ENCODE peak calls at places on chromosome 14, in five cellular contexts. B is right lobe of liver, J is A549, Z is esophagus squamous epithelium, A is pancreas. V is an unnamed sample.

GRCh38 chr14:90302529-90303303 is 29.0 kb downstream of the NRDE2 start:
- DNase-seq in B (no peak), J (no peak), Z (no peak), A (no peak), V (no peak)

GRCh38 chr14:21498540-21499526 is 12.3 kb downstream of the METTL3 start:
- DNase-seq in B (no peak), J (peak), Z (no peak), A (no peak), V (peak)

GRCh38 chr14:91367173-91368171 is 50.1 kb downstream of the CCDC88C start:
- DNase-seq in B (no peak), J (peak), Z (no peak), A (no peak), V (peak)

GRCh38 chr14:106346084-106346483 is 819.7 kb downstream of the TMEM121 start:
- DNase-seq in B (no peak), J (no peak), Z (no peak), A (no peak), V (no peak)

GRCh38 chr14:35301334-35302210 is 9.4 kb downstream of the PSMA6 start:
- DNase-seq in B (no peak), J (no peak), Z (no peak), A (no peak), V (no peak)

GRCh38 chr14:51121096-51121495 is 26.2 kb upstream of the TRIM9 start:
- DNase-seq in B (no peak), J (no peak), Z (no peak), A (no peak), V (no peak)

GRCh38 chr14:60266021-60266937 is 17.3 kb downstream of the PPM1A start:
- DNase-seq in B (no peak), J (no peak), Z (no peak), A (no peak), V (peak)

GRCh38 chr14:76773188-76773885 is 12.1 kb downstream of the VASH1 start:
- DNase-seq in B (no peak), J (peak), Z (no peak), A (peak), V (peak)

GRCh38 chr14:85528882-85529585 is 910 bp upstream of the FLRT2 start:
- DNase-seq in B (no peak), J (peak), Z (no peak), A (no peak), V (peak)

GRCh38 chr14:74893614-74894091 is 11.9 kb downstream of the DLST start:
- DNase-seq in B (no peak), J (no peak), Z (no peak), A (no peak), V (no peak)

GRCh38 chr14:51369814-51370213 is 129.8 kb downstream of the TMX1 start:
- DNase-seq in B (no peak), J (peak), Z (no peak), A (no peak), V (no peak)

GRCh38 chr14:66008631-66009030 is 477.5 kb upstream of the CCDC196 start:
- DNase-seq in B (no peak), J (no peak), Z (no peak), A (no peak), V (no peak)

GRCh38 chr14:69004731-69005431 is 25.8 kb upstream of the ACTN1 start:
- DNase-seq in B (no peak), J (no peak), Z (no peak), A (no peak), V (no peak)

GRCh38 chr14:70919774-70920173 is 12.5 kb downstream of the PCNX1 start:
- DNase-seq in B (no peak), J (no peak), Z (no peak), A (no peak), V (no peak)

GRCh38 chr14:74514471-74514932 is 20.9 kb downstream of the ISCA2 start:
- DNase-seq in B (no peak), J (no peak), Z (no peak), A (no peak), V (no peak)

GRCh38 chr14:42140001-42140400 is 533.3 kb downstream of the LRFN5 start:
- DNase-seq in B (no peak), J (no peak), Z (no peak), A (no peak), V (no peak)

GRCh38 chr14:24249230-24250021 is 7.0 kb upstream of the TINF2 start:
- DNase-seq in B (no peak), J (no peak), Z (no peak), A (no peak), V (no peak)

GRCh38 chr14:56590535-56590951 is 10.9 kb downstream of the TMEM260 start:
- DNase-seq in B (no peak), J (no peak), Z (no peak), A (no peak), V (no peak)

GRCh38 chr14:21526672-21527319 is 650 bp upstream of the SALL2 start:
- DNase-seq in B (no peak), J (no peak), Z (no peak), A (no peak), V (no peak)

GRCh38 chr14:105199093-105199492 is 18.0 kb upstream of the NUDT14 start:
- DNase-seq in B (no peak), J (no peak), Z (no peak), A (no peak), V (no peak)
- H3K27ac ChIP-seq in B (no peak), J (peak), Z (peak), A (no peak), V (no peak)

DNA sequence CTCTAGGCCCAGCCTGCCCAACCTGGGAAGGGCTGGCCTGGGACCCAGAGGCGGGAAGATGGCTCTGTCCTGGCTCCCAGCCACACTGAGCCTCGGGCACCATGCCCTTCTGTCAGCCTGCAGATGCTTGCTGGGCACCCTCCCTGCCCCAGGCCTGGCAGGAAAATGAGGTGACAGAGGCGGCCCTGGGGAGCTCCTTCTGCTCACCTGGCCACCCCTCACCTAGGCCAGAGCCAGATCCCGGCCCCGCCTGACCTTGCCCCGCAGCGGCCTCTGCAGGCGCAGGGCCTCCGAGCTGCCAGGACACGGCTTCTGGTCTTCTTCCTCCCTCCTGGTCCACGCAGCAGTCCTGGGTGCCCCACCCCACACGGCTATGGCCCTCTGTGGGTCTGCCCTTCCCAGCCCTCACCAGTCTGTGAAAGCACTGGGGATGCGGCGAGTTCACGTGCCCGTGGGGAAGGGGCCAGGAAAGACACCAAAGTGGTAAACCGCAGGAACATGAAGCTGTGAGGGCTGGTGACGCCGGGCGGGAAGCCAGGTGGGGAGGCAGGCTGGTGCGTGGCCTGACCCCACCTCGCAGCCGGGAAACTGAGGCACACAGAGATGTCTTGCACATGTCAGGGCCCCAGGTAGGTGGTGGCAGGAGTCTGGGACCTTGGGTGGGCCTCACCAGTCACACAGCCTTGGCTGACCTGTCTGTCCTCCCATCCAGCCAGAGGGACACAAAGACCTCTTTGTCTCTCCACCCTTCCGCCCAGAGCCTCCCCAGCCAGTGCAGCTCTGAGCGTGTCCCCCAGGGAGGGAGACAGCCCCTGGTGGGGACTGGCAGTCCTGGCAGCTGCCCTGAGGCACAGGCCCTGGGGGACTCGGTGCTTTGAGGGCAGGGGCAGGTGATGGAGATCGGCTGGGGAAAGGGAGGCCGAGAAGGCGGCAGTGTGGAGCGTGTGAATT is 12.8 kb downstream of the BAG5 start:
- DNase-seq in B (peak), J (no peak), Z (no peak), A (peak), V (no peak)
- TF ChIP-seq CTCF in B (no peak), J (no peak), Z (no peak), A (no peak), V (peak)

GRCh38 chr14:93927746-93928145 is 602 bp downstream of the FAM181A start:
- DNase-seq in B (no peak), J (no peak), Z (no peak), A (no peak), V (no peak)
- H3K27ac ChIP-seq in B (no peak), J (no peak), Z (no peak), A (no peak), V (no peak)

DNA sequence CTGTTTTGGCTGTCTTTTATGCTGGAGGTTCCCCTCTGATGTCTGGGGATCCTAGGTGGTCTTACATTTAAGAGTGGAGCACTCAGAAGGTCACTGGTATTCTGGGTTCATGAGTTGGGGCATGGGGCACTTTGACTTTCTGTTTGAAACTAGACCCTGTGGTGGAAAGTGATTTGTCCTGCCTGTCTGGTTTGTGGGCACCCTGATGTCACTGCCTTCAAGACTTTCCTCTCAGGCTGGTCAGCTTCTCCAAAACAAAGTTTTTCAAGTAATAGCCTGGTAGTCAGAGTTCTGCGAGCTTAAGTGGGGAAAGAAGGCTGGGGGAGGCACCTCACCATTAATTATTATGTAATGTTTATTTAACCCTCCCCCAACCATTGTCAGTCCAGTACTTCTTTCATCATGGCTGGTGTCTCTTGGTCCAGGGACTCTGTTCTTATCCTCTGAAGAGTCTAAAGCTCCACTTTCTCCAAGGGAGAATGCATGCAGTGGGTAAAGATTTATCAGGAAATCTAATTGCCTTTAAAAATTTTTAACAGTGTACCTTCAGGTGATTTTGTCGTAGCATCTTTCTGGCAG is 35.3 kb downstream of the ZC3H14 start:
- DNase-seq in B (no peak), J (no peak), Z (no peak), A (no peak), V (no peak)
- TF ChIP-seq CTCF in B (no peak), J (no peak), Z (no peak), A (no peak), V (no peak)

DNA sequence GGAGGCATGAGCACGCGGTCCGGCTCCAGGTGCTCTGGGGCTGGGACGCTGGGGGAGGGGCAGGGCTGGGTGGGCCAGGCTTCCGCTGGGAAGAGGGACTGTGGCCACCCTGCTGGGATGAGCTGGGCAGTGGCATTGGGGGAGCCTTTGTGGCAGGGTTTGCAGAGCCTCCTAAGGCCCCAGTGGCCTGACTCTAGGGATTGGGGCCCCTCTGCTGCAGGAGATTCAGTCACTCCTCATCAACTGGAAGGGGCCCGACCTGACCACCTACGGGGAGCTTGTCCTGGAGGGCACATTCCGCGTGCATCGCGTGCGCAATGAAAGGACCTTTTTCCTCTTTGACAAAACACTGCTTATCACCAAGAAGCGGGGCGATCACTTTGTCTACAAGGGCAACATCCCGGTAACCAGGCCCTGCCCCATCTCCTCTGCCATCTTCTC is 26.9 kb downstream of the PLEKHG3 start:
- DNase-seq in B (no peak), J (no peak), Z (no peak), A (no peak), V (no peak)
- H3K27ac ChIP-seq in B (no peak), J (no peak), Z (no peak), A (no peak), V (peak)

DNA sequence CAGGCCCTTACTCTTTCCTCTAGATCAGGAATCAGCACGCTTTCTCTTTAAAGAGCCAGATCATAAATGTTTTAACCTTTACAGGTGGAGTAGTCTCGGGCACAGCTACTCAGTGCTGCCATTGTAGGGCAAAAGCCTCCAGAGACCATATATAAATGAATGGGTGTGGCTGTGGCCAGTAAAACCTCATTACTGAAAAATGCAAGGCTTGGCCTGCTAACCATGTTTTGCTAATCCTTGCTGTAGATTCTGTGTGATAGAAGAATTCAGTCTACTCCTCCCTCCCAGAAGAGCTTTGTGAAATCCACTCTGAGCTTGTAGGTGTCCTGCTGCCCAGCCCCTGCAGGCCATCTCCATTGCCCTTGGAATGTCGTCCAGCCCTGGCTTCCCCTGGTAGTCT is 58.1 kb downstream of the HSP90AA1 start:
- DNase-seq in B (no peak), J (no peak), Z (no peak), A (no peak), V (peak)
- TF ChIP-seq CTCF in B (no peak), J (no peak), Z (no peak), A (no peak), V (no peak)

GRCh38 chr14:34113051-34113511 is 162.2 kb upstream of the EGLN3 start:
- DNase-seq in B (no peak), J (peak), Z (no peak), A (no peak), V (peak)
- H3K27ac ChIP-seq in B (no peak), J (peak), Z (no peak), A (no peak), V (no peak)

GRCh38 chr14:95480887-95481226 is 35.6 kb downstream of the SYNE3 start:
- DNase-seq in B (no peak), J (no peak), Z (no peak), A (no peak), V (no peak)

GRCh38 chr14:95480109-95480886 is 36.2 kb downstream of the SYNE3 start:
- DNase-seq in B (no peak), J (no peak), Z (no peak), A (no peak), V (no peak)

GRCh38 chr14:95479494-95479893 is 37.0 kb downstream of the SYNE3 start:
- DNase-seq in B (no peak), J (no peak), Z (no peak), A (no peak), V (no peak)

GRCh38 chr14:95482967-95483842 is 33.2 kb downstream of the SYNE3 start:
- DNase-seq in B (no peak), J (peak), Z (no peak), A (peak), V (peak)

DNA sequence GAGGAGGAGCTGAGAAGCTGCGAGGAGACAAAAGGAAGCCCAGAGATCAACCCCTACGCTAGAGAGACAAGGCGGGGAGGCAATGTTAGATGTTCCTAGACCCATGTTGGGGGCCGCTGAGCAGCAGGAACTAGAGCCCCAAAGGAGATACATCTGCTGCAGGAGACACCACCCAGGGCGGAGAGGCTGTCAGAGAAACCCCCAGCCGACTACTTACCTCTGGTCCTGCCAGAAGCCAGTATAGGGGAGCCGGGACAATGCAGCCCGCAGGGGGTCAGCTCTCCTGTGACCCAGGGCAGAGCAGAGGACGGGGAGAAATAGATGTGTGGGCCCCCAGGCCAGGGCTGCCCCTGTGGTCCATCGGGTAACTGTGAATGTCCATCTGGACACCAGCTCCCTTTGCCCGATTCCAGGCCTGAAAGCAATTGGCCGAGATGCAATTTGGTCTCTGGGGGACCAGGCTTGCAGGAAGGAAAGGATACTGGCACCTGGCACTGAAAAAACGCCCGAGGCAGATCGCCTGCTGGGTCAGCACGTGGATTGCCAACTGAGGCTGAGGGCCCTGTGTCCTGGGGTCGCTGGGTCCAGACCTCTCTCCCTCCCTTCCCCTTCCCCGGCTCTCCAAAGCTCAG is 34.9 kb downstream of the SYNE3 start:
- DNase-seq in B (no peak), J (no peak), Z (no peak), A (no peak), V (no peak)
- TF ChIP-seq CTCF in B (no peak), J (no peak), Z (no peak), A (no peak), V (no peak)

GRCh38 chr14:100091386-100091785 is 26.2 kb downstream of the EVL start:
- DNase-seq in B (no peak), J (no peak), Z (no peak), A (no peak), V (no peak)
- H3K27ac ChIP-seq in B (no peak), J (no peak), Z (no peak), A (no peak), V (no peak)